ENCODE peak calls at places on chromosomes 4 and X, in four cellular contexts. Q is uterus, J is gastrocnemius medialis, T is IMR-90. Y is an unnamed sample.
A peak's percentile ranks its signal among the peaks of the same experiment; 100 is the strongest.

GRCh38 chrX:10656214-10656613 is 35.8 kb upstream of the MID1 start:
- DNase-seq in Q (no peak), J (no peak), T (no peak), Y (no peak)

GRCh38 chrX:151174581-151175282 is 1.7 kb upstream of the GPR50 start:
- DNase-seq in Q (no peak), J (no peak), T (no peak), Y (no peak)

GRCh38 chr4:184588893-184589292 is 60.4 kb downstream of the CASP3 start:
- DNase-seq in Q (no peak), J (no peak), T (no peak), Y (no peak)

GRCh38 chr4:32025840-32026459 is 1305.8 kb downstream of the PCDH7 start:
- DNase-seq in Q (no peak), J (no peak), T (no peak), Y (peak; percentile 10)

GRCh38 chr4:1239949-1240305 is 9.0 kb downstream of the CTBP1 start:
- DNase-seq in Q (no peak), J (no peak), T (no peak), Y (no peak)

GRCh38 chr4:76197971-76198410 is 15.6 kb downstream of the SCARB2 start:
- DNase-seq in Q (peak; percentile 80), J (peak; percentile 62), T (peak; percentile 69), Y (peak; percentile 70)

GRCh38 chr4:143355540-143356217 is 19.0 kb downstream of the GAB1 start:
- DNase-seq in Q (no peak), J (no peak), T (peak; percentile 48), Y (peak; percentile 53)

GRCh38 chr4:152138451-152138850 is 377.6 kb upstream of the GATB start:
- DNase-seq in Q (no peak), J (no peak), T (no peak), Y (no peak)

GRCh38 chrX:123121241-123121640 is 62.8 kb upstream of the GRIA3 start:
- DNase-seq in Q (no peak), J (no peak), T (no peak), Y (peak; percentile 23)

GRCh38 chrX:148069759-148070503 is 88.8 kb downstream of the FMR1NB start:
- DNase-seq in Q (no peak), J (no peak), T (no peak), Y (no peak)

GRCh38 chrX:132821974-132822633 is 136.3 kb downstream of the HS6ST2 start:
- DNase-seq in Q (peak; percentile 64), J (no peak), T (no peak), Y (no peak)

GRCh38 chr4:178632415-178632814 is 1190.2 kb upstream of the AGA start:
- DNase-seq in Q (no peak), J (no peak), T (no peak), Y (no peak)

GRCh38 chr4:77074961-77075855 is 581 bp downstream of the CCNI start:
- DNase-seq in Q (peak; percentile 76), J (peak; percentile 65), T (peak; percentile 65), Y (peak; percentile 65)

GRCh38 chr4:60019946-60020345 is 1180.2 kb upstream of the ADGRL3 start:
- DNase-seq in Q (no peak), J (no peak), T (no peak), Y (no peak)

GRCh38 chr4:73434311-73434710 is 1.7 kb upstream of the AFP start:
- DNase-seq in Q (no peak), J (no peak), T (peak; percentile 7), Y (no peak)

GRCh38 chr4:189046642-189047041 is 894.0 kb upstream of the FRG1 start:
- DNase-seq in Q (no peak), J (no peak), T (peak; percentile 24), Y (no peak)

GRCh38 chr4:81040175-81040659 is 9.7 kb downstream of the BMP3 start:
- DNase-seq in Q (no peak), J (no peak), T (peak; percentile 35), Y (peak; percentile 70)
- TF ChIP-seq CTCF in Q (no peak), J (peak; percentile 40), T (peak; percentile 81), Y (peak; percentile 59)

DNA sequence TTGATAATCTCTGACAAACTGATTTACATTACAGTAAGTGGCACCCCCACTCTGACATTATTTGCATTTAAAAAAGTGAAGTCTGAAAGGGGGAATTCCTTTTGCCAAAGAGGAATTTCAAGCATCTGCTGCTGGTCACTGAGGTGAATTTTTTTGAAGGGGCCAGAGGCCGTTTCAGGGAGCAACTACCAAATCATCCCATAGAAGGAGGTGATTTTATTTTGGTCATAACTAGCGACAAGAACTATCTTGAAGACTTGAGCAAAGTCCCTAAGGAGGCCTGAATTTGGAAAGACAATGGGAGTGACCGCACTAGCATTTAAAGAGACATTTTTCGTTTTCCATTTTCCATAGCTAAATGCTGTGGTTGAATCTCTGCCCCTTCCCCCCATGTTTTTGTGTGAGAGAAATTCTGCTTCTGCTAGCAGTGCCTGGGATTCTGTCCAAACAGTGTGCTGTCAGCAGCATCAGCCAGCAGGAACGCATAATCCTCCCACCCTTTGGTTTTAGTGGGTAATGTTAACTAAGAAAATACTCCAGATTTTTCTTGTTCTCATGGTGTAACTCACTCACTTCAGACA is 110.1 kb upstream of the MED14 start:
- DNase-seq in Q (peak; percentile 41), J (no peak), T (peak; percentile 95), Y (peak; percentile 83)
- H3K4me3 ChIP-seq in Q (no peak overlapping the region), J (no peak overlapping the region), T (peak overlapping the region; percentile 36), Y (no peak overlapping the region)

DNA sequence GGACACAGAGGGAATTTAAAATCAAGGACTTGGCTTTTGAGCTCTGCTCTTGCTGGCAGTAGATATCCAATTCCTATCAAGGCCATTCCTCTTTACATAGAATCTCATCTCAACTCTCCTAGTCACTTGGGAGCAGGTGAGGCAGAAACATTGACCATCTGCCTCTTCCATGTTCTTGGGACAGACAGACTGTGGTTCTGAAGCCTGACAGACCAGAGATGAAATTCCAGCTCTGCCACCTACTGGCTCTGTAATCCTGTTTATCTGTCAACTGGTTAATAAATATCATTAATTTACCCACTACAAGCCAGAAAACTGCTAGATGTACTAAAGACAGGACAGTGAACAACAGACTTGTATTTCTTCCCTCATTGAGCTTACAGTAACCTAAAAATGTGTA is 300.8 kb downstream of the ADGRL3 start:
- DNase-seq in Q (no peak), J (no peak), T (no peak), Y (no peak)
- TF ChIP-seq CTCF in Q (no peak), J (no peak), T (no peak), Y (no peak)

DNA sequence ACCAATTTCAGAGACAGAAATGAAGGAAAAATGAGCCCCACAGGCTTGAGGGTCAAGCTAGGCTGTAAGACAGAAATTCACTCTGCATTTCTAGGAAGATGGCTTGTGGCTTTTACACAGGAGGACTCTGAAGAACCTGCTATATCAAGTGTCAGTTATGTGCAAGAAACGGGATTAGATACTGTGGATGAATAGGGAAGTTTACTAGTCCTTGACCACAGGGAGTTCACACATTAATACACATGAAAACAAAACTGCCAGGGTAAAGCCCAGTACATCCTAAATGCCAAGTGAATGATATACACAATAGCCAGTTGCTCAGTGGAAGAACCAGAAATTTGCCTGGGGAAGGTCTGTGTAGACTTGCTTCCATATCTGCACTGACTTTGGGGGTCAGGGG is 53.5 kb downstream of the TMEM131L start:
- DNase-seq in Q (no peak), J (no peak), T (no peak), Y (no peak)
- H3K4me3 ChIP-seq in Q (no peak overlapping the region), J (no peak overlapping the region), T (no peak overlapping the region), Y (no peak overlapping the region)

GRCh38 chrX:57155171-57155570 is 18.0 kb upstream of the SPIN2A start:
- DNase-seq in Q (no peak), J (no peak), T (no peak), Y (no peak)

GRCh38 chrX:57156397-57157049 is 19.3 kb upstream of the SPIN2A start:
- DNase-seq in Q (no peak), J (no peak), T (peak; percentile 40), Y (peak; percentile 22)
- TF ChIP-seq CTCF in Q (no peak), J (no peak), T (peak; percentile 43), Y (peak; percentile 34)

DNA sequence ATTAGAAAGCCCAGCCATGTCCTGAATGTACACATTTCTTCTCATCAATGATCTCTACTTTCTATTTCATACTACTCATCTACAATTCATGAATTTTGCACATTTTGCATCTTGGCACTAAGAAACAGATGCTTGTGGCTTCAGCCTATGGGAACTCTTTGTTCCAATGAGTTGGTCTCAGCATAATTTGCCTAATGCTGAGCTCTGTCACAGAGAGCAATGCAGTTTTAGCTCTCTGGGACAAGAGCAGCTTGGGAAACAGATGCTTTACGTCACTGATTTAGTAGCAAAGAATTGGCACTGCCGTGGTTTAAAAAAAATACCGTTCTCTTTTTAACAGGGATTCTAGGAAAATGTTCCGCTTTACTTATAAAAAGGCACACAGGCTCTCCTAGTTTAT is 162.4 kb downstream of the WDFY3 start:
- DNase-seq in Q (no peak), J (no peak), T (peak; percentile 61), Y (peak; percentile 61)
- H3K4me3 ChIP-seq in Q (no peak overlapping the region), J (no peak overlapping the region), T (no peak overlapping the region), Y (no peak overlapping the region)

DNA sequence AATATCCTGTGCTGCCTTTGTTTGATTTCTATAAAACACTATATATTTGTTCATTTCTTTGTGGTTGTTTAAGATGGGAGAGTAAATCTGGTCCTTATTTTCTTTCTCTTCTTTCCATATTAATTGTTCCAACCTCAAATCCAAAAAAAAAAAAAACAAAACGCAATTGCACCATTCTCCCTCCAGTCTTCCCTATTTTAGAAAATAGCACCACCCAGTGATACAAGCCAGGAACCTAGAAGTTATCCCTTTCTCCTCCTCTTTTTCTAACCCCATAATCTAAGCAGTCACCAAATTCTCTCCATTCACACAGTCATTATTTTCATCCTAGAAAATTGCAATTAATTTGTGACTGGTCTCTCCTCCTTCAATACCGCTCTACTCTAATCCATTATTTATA is 107.8 kb downstream of the GABRA3 start:
- DNase-seq in Q (no peak), J (no peak), T (no peak), Y (no peak)
- TF ChIP-seq CTCF in Q (no peak), J (no peak), T (no peak), Y (peak; percentile 1)

GRCh38 chrX:20118065-20118824 is 1.5 kb upstream of the MAP7D2 start:
- DNase-seq in Q (no peak), J (no peak), T (no peak), Y (no peak)

GRCh38 chrX:20112022-20112421 is 4.7 kb downstream of the MAP7D2 start:
- DNase-seq in Q (no peak), J (no peak), T (no peak), Y (no peak)

GRCh38 chrX:20116575-20117240 is at the start of gene MAP7D2:
- DNase-seq in Q (no peak), J (no peak), T (no peak), Y (peak; percentile 25)

DNA sequence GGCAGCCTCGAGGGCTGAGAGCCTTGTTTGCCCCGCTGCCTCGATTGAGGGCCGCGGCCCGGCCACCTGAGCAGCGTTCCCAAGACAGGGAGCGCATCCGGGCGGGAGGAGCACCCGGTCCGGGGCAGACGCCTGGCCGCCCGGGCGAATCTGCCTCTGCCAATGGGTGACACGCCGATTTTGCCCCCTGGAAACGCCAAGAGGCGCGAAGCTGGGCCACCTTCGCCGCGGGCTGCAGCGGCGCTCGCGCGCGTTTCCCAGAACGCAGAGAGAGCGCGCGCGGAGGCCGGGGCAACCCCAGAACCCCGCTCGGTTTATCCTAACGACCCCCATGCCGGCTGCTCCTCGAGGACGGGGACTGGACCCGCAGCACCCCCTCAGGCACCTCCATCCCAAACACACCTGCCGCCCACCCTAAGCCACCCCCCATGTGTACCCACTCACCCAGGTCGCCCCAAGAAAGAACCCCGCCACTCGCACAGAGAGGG is 576 bp downstream of the MAP7D2 start:
- DNase-seq in Q (no peak), J (no peak), T (no peak), Y (no peak)
- H3K4me3 ChIP-seq in Q (peak overlapping the region; percentile 3), J (no peak overlapping the region), T (no peak overlapping the region), Y (no peak overlapping the region)

DNA sequence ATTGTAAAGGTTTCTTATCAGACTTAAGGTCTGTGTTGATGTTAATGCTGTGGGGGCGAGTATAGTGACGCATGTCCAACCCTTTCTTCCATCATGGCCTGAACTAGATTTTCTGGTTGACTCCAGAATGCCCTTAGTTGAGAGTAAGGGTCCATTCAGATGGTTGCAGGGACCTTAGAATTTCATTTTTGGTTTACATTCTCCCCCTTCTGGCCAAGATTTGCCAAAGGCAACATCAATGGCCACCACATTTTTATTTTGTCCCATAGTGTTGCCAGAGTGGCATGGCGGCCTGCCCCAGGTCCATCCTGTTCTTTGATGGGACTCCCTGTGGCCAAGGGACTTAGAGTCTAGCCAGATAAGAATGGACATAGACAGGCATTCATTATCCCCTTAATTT is 368.5 kb downstream of the GPM6A start:
- DNase-seq in Q (no peak), J (no peak), T (no peak), Y (no peak)
- TF ChIP-seq CTCF in Q (no peak), J (no peak), T (peak; percentile 31), Y (no peak)